ENCODE peak calls at places on chromosome 14, in five cellular contexts. J, O, Q, I and E are unnamed samples.

GRCh38 chr14:43204816-43205215 is 1302.3 kb downstream of the FSCB start:
- DNase-seq in J (no peak), O (no peak), Q (no peak), I (no peak), E (no peak)

GRCh38 chr14:22158560-22158959 is 430.5 kb downstream of the DAD1 start:
- DNase-seq in J (no peak), O (no peak), Q (no peak), I (no peak), E (no peak)

GRCh38 chr14:39265032-39265431 is 31.3 kb downstream of the MIA2 start:
- DNase-seq in J (no peak), O (peak; percentile 41), Q (no peak), I (no peak), E (no peak)

GRCh38 chr14:38297681-38298080 is 41.8 kb upstream of the CLEC14A start:
- DNase-seq in J (no peak), O (no peak), Q (no peak), I (no peak), E (no peak)

GRCh38 chr14:55519473-55520080 is 60.4 kb upstream of the KTN1 start:
- DNase-seq in J (no peak), O (no peak), Q (no peak), I (no peak), E (no peak)

GRCh38 chr14:81343701-81344100 is 56.4 kb downstream of the STON2 start:
- DNase-seq in J (no peak), O (no peak), Q (no peak), I (no peak), E (no peak)

GRCh38 chr14:84390010-84390409 is 1139.9 kb upstream of the FLRT2 start:
- DNase-seq in J (no peak), O (no peak), Q (no peak), I (no peak), E (no peak)

GRCh38 chr14:80300351-80300750 is 89.0 kb upstream of the DIO2 start:
- DNase-seq in J (no peak), O (no peak), Q (no peak), I (no peak), E (no peak)

GRCh38 chr14:93996130-93996695 is 888 bp upstream of the CCDC197 start:
- DNase-seq in J (no peak), O (no peak), Q (no peak), I (no peak), E (no peak)

GRCh38 chr14:71050227-71050823 is 143.1 kb downstream of the PCNX1 start:
- DNase-seq in J (no peak), O (no peak), Q (no peak), I (no peak), E (no peak)

GRCh38 chr14:106843951-106844483 is 1317.6 kb downstream of the TMEM121 start:
- DNase-seq in J (peak; percentile 67), O (no peak), Q (no peak), I (no peak), E (no peak)

GRCh38 chr14:72545411-72546311 is 348.2 kb downstream of the DPF3 start:
- DNase-seq in J (no peak), O (no peak), Q (no peak), I (no peak), E (no peak)

GRCh38 chr14:34256223-34256622 is 205.8 kb downstream of the SPTSSA start:
- DNase-seq in J (no peak), O (no peak), Q (no peak), I (no peak), E (no peak)

GRCh38 chr14:31752867-31753661 is 191.9 kb downstream of the NUBPL start:
- DNase-seq in J (no peak), O (no peak), Q (no peak), I (no peak), E (no peak)

GRCh38 chr14:105084741-105085571 is 19.7 kb upstream of the GPR132 start:
- DNase-seq in J (no peak), O (no peak), Q (no peak), I (no peak), E (no peak)
- TF ChIP-seq POLR2A in J (no peak), O (no peak), Q (no peak), I (no peak), E (no peak)

GRCh38 chr14:64337901-64338615 is 43.9 kb upstream of the ESR2 start:
- DNase-seq in J (peak; percentile 59), O (no peak), Q (peak; percentile 19), I (no peak), E (peak; percentile 93)

GRCh38 chr14:64340560-64341196 is 46.5 kb upstream of the ESR2 start:
- DNase-seq in J (no peak), O (no peak), Q (no peak), I (no peak), E (no peak)

GRCh38 chr14:64338616-64339316 is 44.6 kb upstream of the ESR2 start:
- DNase-seq in J (peak; percentile 96), O (peak; percentile 97), Q (peak; percentile 96), I (peak; percentile 81), E (peak; percentile 96)
- TF ChIP-seq POLR2A in J (peak; percentile 72), O (peak; percentile 61), Q (peak; percentile 44), I (peak; percentile 87), E (peak; percentile 29)

DNA sequence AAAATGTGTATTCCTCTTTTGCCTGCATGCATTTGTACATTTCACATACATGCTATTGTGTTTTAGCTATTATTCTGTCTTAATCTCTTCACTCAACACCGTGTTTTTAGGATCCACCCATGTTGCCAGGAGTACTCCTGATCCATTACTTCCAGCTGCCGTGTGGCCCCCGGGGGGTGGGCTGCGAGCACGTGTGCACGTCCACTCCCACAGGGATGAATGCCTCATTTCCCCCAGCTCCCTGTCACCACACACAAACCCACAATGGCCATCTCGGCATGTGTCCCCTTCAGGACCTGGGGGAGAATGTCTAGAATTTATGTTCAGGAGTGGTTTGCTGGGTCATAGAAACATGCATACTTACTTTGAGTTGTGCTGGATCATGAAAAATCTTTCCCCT is 62.7 kb upstream of the ACTN1 start:
- DNase-seq in J (no peak), O (no peak), Q (no peak), I (no peak), E (no peak)
- TF ChIP-seq POLR2A in J (no peak), O (no peak), Q (no peak), I (no peak), E (no peak)

DNA sequence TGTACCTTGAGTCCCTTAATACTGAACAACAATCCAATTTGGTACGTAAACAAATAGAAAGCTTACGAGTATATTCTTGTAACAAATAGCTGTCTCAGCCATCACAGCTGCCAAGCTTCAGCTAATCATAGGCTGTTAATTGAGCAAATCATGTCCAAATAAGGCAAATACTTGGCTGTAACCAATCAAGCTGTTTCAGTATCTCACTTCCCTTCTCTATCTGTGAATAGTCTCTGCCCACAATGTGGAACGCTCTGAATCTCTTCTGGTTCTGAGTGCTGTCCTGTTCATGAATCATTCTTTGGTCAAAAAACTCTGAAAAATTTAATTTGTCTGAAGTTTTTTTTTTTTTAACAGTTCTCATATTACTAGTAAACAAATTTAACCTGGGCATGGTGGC is 5.8 kb upstream of the NEMF start:
- DNase-seq in J (no peak), O (no peak), Q (no peak), I (no peak), E (no peak)
- TF ChIP-seq POLR2A in J (no peak), O (no peak), Q (no peak), I (no peak), E (no peak)

GRCh38 chr14:75985618-75986438 is at the start of gene IFT43:
- DNase-seq in J (peak; percentile 94), O (peak; percentile 60), Q (no peak), I (peak; percentile 90), E (peak; percentile 98)
- TF ChIP-seq POLR2A in J (peak; percentile 48), O (no peak), Q (no peak), I (no peak), E (peak; percentile 24)